ENCODE peak calls at places on chromosomes 2 and 18, in eight cellular contexts. One of them, this sample, is unnamed.

GRCh38 chr2:65483763-65484162 is 51.4 kb upstream of the SPRED2 start:
- DNase-seq in GM12891: no peak
- DNase-seq in endothelial cell of umbilical vein: no peak
- DNase-seq in GM12878: no peak
- DNase-seq in HepG2: peak; percentile 29
- DNase-seq in breast epithelium: no peak
- DNase-seq in stomach: no peak
- DNase-seq in esophagus muscularis mucosa: no peak
- DNase-seq in this sample: no peak

GRCh38 chr2:128469203-128469602 is 150.5 kb upstream of the HS6ST1 start:
- DNase-seq in GM12891: no peak
- DNase-seq in GM12878: no peak
- DNase-seq in endothelial cell of umbilical vein: no peak
- DNase-seq in HepG2: no peak
- DNase-seq in esophagus muscularis mucosa: peak; percentile 14
- DNase-seq in stomach: no peak
- DNase-seq in breast epithelium: no peak
- DNase-seq in this sample: no peak

GRCh38 chr2:213958086-213958485 is 452.8 kb upstream of the VWC2L start:
- DNase-seq in esophagus muscularis mucosa: no peak
- DNase-seq in GM12878: no peak
- DNase-seq in endothelial cell of umbilical vein: no peak
- DNase-seq in breast epithelium: no peak
- DNase-seq in stomach: no peak
- DNase-seq in HepG2: no peak
- DNase-seq in GM12891: no peak
- DNase-seq in this sample: no peak

GRCh38 chr2:21005111-21005699 is 38.7 kb downstream of the APOB start:
- DNase-seq in GM12891: no peak
- DNase-seq in endothelial cell of umbilical vein: no peak
- DNase-seq in GM12878: no peak
- DNase-seq in HepG2: no peak
- DNase-seq in esophagus muscularis mucosa: no peak
- DNase-seq in stomach: no peak
- DNase-seq in breast epithelium: no peak
- DNase-seq in this sample: no peak

GRCh38 chr18:45838302-45839070 is 13.0 kb downstream of the SIGLEC15 start:
- DNase-seq in esophagus muscularis mucosa: no peak
- DNase-seq in GM12878: no peak
- DNase-seq in breast epithelium: no peak
- DNase-seq in HepG2: no peak
- DNase-seq in stomach: no peak
- DNase-seq in endothelial cell of umbilical vein: no peak
- DNase-seq in GM12891: no peak
- DNase-seq in this sample: peak; percentile 78

GRCh38 chr18:59279193-59279592 is 5.9 kb upstream of the RAX start:
- DNase-seq in esophagus muscularis mucosa: no peak
- DNase-seq in GM12878: no peak
- DNase-seq in endothelial cell of umbilical vein: no peak
- DNase-seq in stomach: no peak
- DNase-seq in breast epithelium: no peak
- DNase-seq in GM12891: no peak
- DNase-seq in HepG2: no peak
- DNase-seq in this sample: no peak

GRCh38 chr2:159551811-159552210 is 64.5 kb downstream of the BAZ2B start:
- DNase-seq in HepG2: no peak
- DNase-seq in GM12891: no peak
- DNase-seq in esophagus muscularis mucosa: no peak
- DNase-seq in GM12878: no peak
- DNase-seq in stomach: no peak
- DNase-seq in breast epithelium: no peak
- DNase-seq in endothelial cell of umbilical vein: no peak
- DNase-seq in this sample: no peak

GRCh38 chr2:220847587-220847986 is 724.5 kb downstream of the EPHA4 start:
- DNase-seq in GM12891: no peak
- DNase-seq in GM12878: no peak
- DNase-seq in endothelial cell of umbilical vein: no peak
- DNase-seq in HepG2: no peak
- DNase-seq in stomach: no peak
- DNase-seq in breast epithelium: no peak
- DNase-seq in esophagus muscularis mucosa: no peak
- DNase-seq in this sample: no peak

GRCh38 chr2:215728504-215729065 is 284.8 kb downstream of the MREG start:
- DNase-seq in GM12878: peak; percentile 35
- DNase-seq in esophagus muscularis mucosa: no peak
- DNase-seq in endothelial cell of umbilical vein: peak; percentile 61
- DNase-seq in stomach: no peak
- DNase-seq in GM12891: no peak
- DNase-seq in HepG2: peak; percentile 34
- DNase-seq in breast epithelium: no peak
- DNase-seq in this sample: no peak

GRCh38 chr18:56748698-56749268 is 97.6 kb downstream of the WDR7 start:
- DNase-seq in GM12891: no peak
- DNase-seq in breast epithelium: no peak
- DNase-seq in stomach: no peak
- DNase-seq in GM12878: no peak
- DNase-seq in esophagus muscularis mucosa: no peak
- DNase-seq in HepG2: peak; percentile 18
- DNase-seq in endothelial cell of umbilical vein: peak; percentile 60
- DNase-seq in this sample: no peak

GRCh38 chr2:105330681-105331375 is 1.3 kb upstream of the TGFBRAP1 start:
- DNase-seq in GM12878: no peak
- DNase-seq in esophagus muscularis mucosa: no peak
- DNase-seq in endothelial cell of umbilical vein: no peak
- DNase-seq in stomach: no peak
- DNase-seq in GM12891: no peak
- DNase-seq in breast epithelium: no peak
- DNase-seq in HepG2: no peak
- DNase-seq in this sample: no peak

GRCh38 chr2:105329197-105329554 is 359 bp downstream of the TGFBRAP1 start:
- DNase-seq in breast epithelium: no peak
- DNase-seq in GM12878: no peak
- DNase-seq in HepG2: peak; percentile 22
- DNase-seq in GM12891: no peak
- DNase-seq in esophagus muscularis mucosa: no peak
- DNase-seq in stomach: no peak
- DNase-seq in endothelial cell of umbilical vein: no peak
- DNase-seq in this sample: no peak

GRCh38 chr2:105328281-105329196 is 996 bp downstream of the TGFBRAP1 start:
- DNase-seq in endothelial cell of umbilical vein: peak; percentile 90
- DNase-seq in stomach: peak; percentile 43
- DNase-seq in HepG2: peak; percentile 39
- DNase-seq in esophagus muscularis mucosa: no peak
- DNase-seq in GM12878: no peak
- DNase-seq in breast epithelium: no peak
- DNase-seq in GM12891: no peak
- DNase-seq in this sample: peak; percentile 79

GRCh38 chr2:105327690-105328089 is 1.8 kb downstream of the TGFBRAP1 start:
- DNase-seq in endothelial cell of umbilical vein: no peak
- DNase-seq in breast epithelium: no peak
- DNase-seq in GM12878: no peak
- DNase-seq in GM12891: no peak
- DNase-seq in esophagus muscularis mucosa: no peak
- DNase-seq in stomach: no peak
- DNase-seq in HepG2: no peak
- DNase-seq in this sample: no peak

DNA sequence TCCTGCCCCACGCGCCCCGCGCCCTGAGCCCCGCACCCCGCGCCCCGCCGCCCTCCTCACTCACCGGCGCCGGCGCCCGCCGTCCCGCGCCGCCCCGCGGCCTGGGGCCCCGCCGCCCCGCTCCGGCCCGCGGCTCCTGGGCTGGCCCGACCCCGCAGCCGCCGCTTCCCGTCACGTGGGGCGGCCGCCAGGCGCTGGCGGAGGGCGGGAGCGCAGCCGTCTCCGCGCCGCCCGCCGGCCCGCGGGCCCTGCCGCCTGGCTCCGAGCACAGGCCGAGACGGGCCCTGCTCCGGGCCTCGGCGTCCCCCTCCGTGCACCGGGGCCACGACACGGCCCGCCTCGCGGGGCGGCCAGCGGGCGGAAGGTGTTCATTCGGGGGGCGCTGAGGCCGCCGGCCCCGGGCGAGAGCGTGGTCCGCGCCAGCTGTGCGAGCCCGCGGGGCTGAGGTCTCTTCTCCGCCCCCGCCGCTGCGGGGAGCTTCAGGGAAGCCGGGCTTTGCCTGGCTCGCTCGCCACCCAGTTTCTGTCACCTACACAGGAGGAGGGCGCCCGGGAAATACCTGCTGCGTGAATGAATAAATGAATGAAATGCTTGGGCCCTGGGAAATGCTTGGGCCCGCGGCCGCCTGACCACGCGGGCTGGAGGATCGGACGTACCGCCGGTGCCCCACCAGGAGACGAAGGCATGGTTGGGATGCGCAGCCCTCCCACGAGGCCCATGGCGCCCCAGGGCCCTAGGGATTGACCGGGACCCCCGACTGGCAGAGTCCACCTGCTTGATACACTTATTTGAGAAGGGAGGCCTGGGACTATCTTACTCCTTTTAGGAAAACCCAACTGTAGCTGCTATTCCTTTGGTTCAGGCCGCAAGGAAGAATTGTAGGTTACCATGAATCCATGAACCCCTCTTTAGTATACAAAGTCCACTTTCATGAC is at the start of gene TGFBRAP1:
- DNase-seq in endothelial cell of umbilical vein: peak; percentile 35
- DNase-seq in GM12878: no peak
- DNase-seq in esophagus muscularis mucosa: no peak
- DNase-seq in GM12891: peak; percentile 66
- DNase-seq in stomach: peak; percentile 71
- DNase-seq in breast epithelium: no peak
- DNase-seq in HepG2: peak; percentile 35
- DNase-seq in this sample: peak; percentile 92
- TF ChIP-seq POLR2AphosphoS5 in endothelial cell of umbilical vein: peak; percentile 64
- TF ChIP-seq POLR2AphosphoS5 in GM12878: no peak
- TF ChIP-seq POLR2AphosphoS5 in esophagus muscularis mucosa: peak; percentile 12
- TF ChIP-seq POLR2AphosphoS5 in GM12891: no peak
- TF ChIP-seq POLR2AphosphoS5 in stomach: no peak
- TF ChIP-seq POLR2AphosphoS5 in breast epithelium: no peak
- TF ChIP-seq POLR2AphosphoS5 in HepG2: no peak
- TF ChIP-seq POLR2AphosphoS5 in this sample: peak; percentile 35

GRCh38 chr2:1819396-1819795 is 75.1 kb upstream of the PXDN start:
- DNase-seq in GM12878: no peak
- DNase-seq in breast epithelium: no peak
- DNase-seq in stomach: no peak
- DNase-seq in GM12891: no peak
- DNase-seq in esophagus muscularis mucosa: no peak
- DNase-seq in HepG2: no peak
- DNase-seq in endothelial cell of umbilical vein: no peak
- DNase-seq in this sample: no peak

GRCh38 chr2:1818404-1818803 is 74.1 kb upstream of the PXDN start:
- DNase-seq in endothelial cell of umbilical vein: no peak
- DNase-seq in stomach: no peak
- DNase-seq in HepG2: no peak
- DNase-seq in GM12891: no peak
- DNase-seq in breast epithelium: no peak
- DNase-seq in GM12878: no peak
- DNase-seq in esophagus muscularis mucosa: no peak
- DNase-seq in this sample: no peak

GRCh38 chr2:1818811-1819210 is 74.5 kb upstream of the PXDN start:
- DNase-seq in GM12891: no peak
- DNase-seq in HepG2: no peak
- DNase-seq in esophagus muscularis mucosa: no peak
- DNase-seq in GM12878: no peak
- DNase-seq in stomach: no peak
- DNase-seq in breast epithelium: no peak
- DNase-seq in endothelial cell of umbilical vein: no peak
- DNase-seq in this sample: no peak

GRCh38 chr2:1816414-1816911 is 72.1 kb upstream of the PXDN start:
- DNase-seq in breast epithelium: peak; percentile 75
- DNase-seq in GM12891: no peak
- DNase-seq in stomach: no peak
- DNase-seq in GM12878: no peak
- DNase-seq in esophagus muscularis mucosa: no peak
- DNase-seq in endothelial cell of umbilical vein: no peak
- DNase-seq in HepG2: no peak
- DNase-seq in this sample: no peak

GRCh38 chr2:1817256-1818127 is 73.2 kb upstream of the PXDN start:
- DNase-seq in HepG2: peak; percentile 7
- DNase-seq in breast epithelium: peak; percentile 91
- DNase-seq in GM12891: peak; percentile 87
- DNase-seq in esophagus muscularis mucosa: peak; percentile 97
- DNase-seq in GM12878: no peak
- DNase-seq in endothelial cell of umbilical vein: peak; percentile 32
- DNase-seq in stomach: peak; percentile 77
- DNase-seq in this sample: peak; percentile 89
- TF ChIP-seq POLR2AphosphoS5 in HepG2: no peak
- TF ChIP-seq POLR2AphosphoS5 in breast epithelium: peak; percentile 58
- TF ChIP-seq POLR2AphosphoS5 in GM12891: no peak
- TF ChIP-seq POLR2AphosphoS5 in esophagus muscularis mucosa: peak; percentile 89
- TF ChIP-seq POLR2AphosphoS5 in GM12878: no peak
- TF ChIP-seq POLR2AphosphoS5 in endothelial cell of umbilical vein: no peak
- TF ChIP-seq POLR2AphosphoS5 in stomach: peak; percentile 80
- TF ChIP-seq POLR2AphosphoS5 in this sample: peak; percentile 40

GRCh38 chr2:60551241-60552095 is 2.0 kb downstream of the BCL11A start:
- DNase-seq in breast epithelium: peak; percentile 31
- DNase-seq in endothelial cell of umbilical vein: no peak
- DNase-seq in GM12891: no peak
- DNase-seq in HepG2: no peak
- DNase-seq in esophagus muscularis mucosa: no peak
- DNase-seq in stomach: peak; percentile 55
- DNase-seq in GM12878: no peak
- DNase-seq in this sample: peak; percentile 86
- TF ChIP-seq POLR2AphosphoS5 in breast epithelium: no peak
- TF ChIP-seq POLR2AphosphoS5 in endothelial cell of umbilical vein: no peak
- TF ChIP-seq POLR2AphosphoS5 in GM12891: no peak
- TF ChIP-seq POLR2AphosphoS5 in HepG2: no peak
- TF ChIP-seq POLR2AphosphoS5 in esophagus muscularis mucosa: no peak
- TF ChIP-seq POLR2AphosphoS5 in stomach: no peak
- TF ChIP-seq POLR2AphosphoS5 in GM12878: no peak
- TF ChIP-seq POLR2AphosphoS5 in this sample: peak; percentile 24

GRCh38 chr2:112768432-112768831 is 4.0 kb upstream of the CKAP2L start:
- DNase-seq in endothelial cell of umbilical vein: no peak
- DNase-seq in breast epithelium: no peak
- DNase-seq in HepG2: no peak
- DNase-seq in esophagus muscularis mucosa: no peak
- DNase-seq in stomach: no peak
- DNase-seq in GM12891: no peak
- DNase-seq in GM12878: no peak
- DNase-seq in this sample: no peak

GRCh38 chr2:112765251-112765650 is 842 bp upstream of the CKAP2L start:
- DNase-seq in stomach: no peak
- DNase-seq in GM12891: no peak
- DNase-seq in breast epithelium: no peak
- DNase-seq in esophagus muscularis mucosa: no peak
- DNase-seq in endothelial cell of umbilical vein: no peak
- DNase-seq in HepG2: no peak
- DNase-seq in GM12878: no peak
- DNase-seq in this sample: no peak

GRCh38 chr2:112762276-112762675 is 2.1 kb downstream of the CKAP2L start:
- DNase-seq in esophagus muscularis mucosa: no peak
- DNase-seq in stomach: no peak
- DNase-seq in GM12891: no peak
- DNase-seq in GM12878: no peak
- DNase-seq in breast epithelium: no peak
- DNase-seq in HepG2: no peak
- DNase-seq in endothelial cell of umbilical vein: no peak
- DNase-seq in this sample: no peak

GRCh38 chr2:112767693-112768380 is 3.4 kb upstream of the CKAP2L start:
- DNase-seq in endothelial cell of umbilical vein: peak; percentile 25
- DNase-seq in GM12891: no peak
- DNase-seq in HepG2: no peak
- DNase-seq in esophagus muscularis mucosa: no peak
- DNase-seq in stomach: no peak
- DNase-seq in breast epithelium: no peak
- DNase-seq in GM12878: no peak
- DNase-seq in this sample: no peak

GRCh38 chr2:112764071-112765044 is at the start of gene CKAP2L:
- DNase-seq in esophagus muscularis mucosa: peak; percentile 98
- DNase-seq in HepG2: peak; percentile 98
- DNase-seq in breast epithelium: peak; percentile 94
- DNase-seq in GM12891: peak; percentile 90
- DNase-seq in stomach: peak; percentile 96
- DNase-seq in endothelial cell of umbilical vein: peak; percentile 98
- DNase-seq in GM12878: peak; percentile 94
- DNase-seq in this sample: peak; percentile 99
- TF ChIP-seq POLR2AphosphoS5 in esophagus muscularis mucosa: peak; percentile 45
- TF ChIP-seq POLR2AphosphoS5 in HepG2: peak; percentile 55
- TF ChIP-seq POLR2AphosphoS5 in breast epithelium: no peak
- TF ChIP-seq POLR2AphosphoS5 in GM12891: peak; percentile 29
- TF ChIP-seq POLR2AphosphoS5 in stomach: peak; percentile 46
- TF ChIP-seq POLR2AphosphoS5 in endothelial cell of umbilical vein: no peak
- TF ChIP-seq POLR2AphosphoS5 in GM12878: no peak
- TF ChIP-seq POLR2AphosphoS5 in this sample: peak; percentile 83

This sample was measured in spleen.